ENCODE peak calls at places on chromosomes 1 and 21, in four cellular contexts. One of them, this sample, is unnamed.

GRCh38 chr1:42552636-42553035 is 89.5 kb downstream of the CCDC30 start:
- DNase-seq in esophagus muscularis mucosa: no peak
- DNase-seq in breast epithelium: no peak
- DNase-seq in prostate gland: no peak
- DNase-seq in this sample: no peak

GRCh38 chr21:44568667-44569556 is 4.6 kb upstream of the KRTAP10-4 start:
- DNase-seq in esophagus muscularis mucosa: peak
- DNase-seq in breast epithelium: peak
- DNase-seq in prostate gland: no peak
- DNase-seq in this sample: peak

GRCh38 chr1:115314765-115315164 is 23.3 kb downstream of the NGF start:
- DNase-seq in esophagus muscularis mucosa: no peak
- DNase-seq in breast epithelium: no peak
- DNase-seq in prostate gland: no peak
- DNase-seq in this sample: no peak

GRCh38 chr1:153968000-153968363 is 280 bp downstream of the CREB3L4 start:
- DNase-seq in esophagus muscularis mucosa: no peak
- DNase-seq in breast epithelium: peak
- DNase-seq in prostate gland: peak
- DNase-seq in this sample: no peak

GRCh38 chr1:214003233-214003632 is 15.5 kb downstream of the PROX1 start:
- DNase-seq in esophagus muscularis mucosa: peak
- DNase-seq in breast epithelium: no peak
- DNase-seq in prostate gland: no peak
- DNase-seq in this sample: no peak

GRCh38 chr1:179883739-179884138 is 1.7 kb downstream of the TOR1AIP1 start:
- DNase-seq in esophagus muscularis mucosa: no peak
- DNase-seq in breast epithelium: no peak
- DNase-seq in prostate gland: no peak
- DNase-seq in this sample: no peak

GRCh38 chr1:202998836-202999750 is 8.1 kb upstream of the TMEM183A start:
- DNase-seq in esophagus muscularis mucosa: no peak
- DNase-seq in breast epithelium: no peak
- DNase-seq in prostate gland: peak
- DNase-seq in this sample: no peak

GRCh38 chr1:119336738-119337315 is 31.8 kb upstream of the HAO2 start:
- DNase-seq in esophagus muscularis mucosa: no peak
- DNase-seq in breast epithelium: no peak
- DNase-seq in prostate gland: no peak
- DNase-seq in this sample: no peak

GRCh38 chr1:101485712-101486111 is 248.9 kb downstream of the S1PR1 start:
- DNase-seq in esophagus muscularis mucosa: no peak
- DNase-seq in breast epithelium: no peak
- DNase-seq in prostate gland: no peak
- DNase-seq in this sample: no peak

GRCh38 chr21:31909772-31910470 is 37.1 kb downstream of the HUNK start:
- DNase-seq in esophagus muscularis mucosa: no peak
- DNase-seq in breast epithelium: no peak
- DNase-seq in prostate gland: no peak
- DNase-seq in this sample: no peak

GRCh38 chr1:115459161-115459560 is 121.1 kb upstream of the NGF start:
- DNase-seq in esophagus muscularis mucosa: no peak
- DNase-seq in breast epithelium: no peak
- DNase-seq in prostate gland: no peak
- DNase-seq in this sample: no peak

GRCh38 chr1:235919797-235920475 is 53.2 kb upstream of the LYST start:
- DNase-seq in esophagus muscularis mucosa: no peak
- DNase-seq in breast epithelium: no peak
- DNase-seq in prostate gland: no peak
- DNase-seq in this sample: no peak

GRCh38 chr1:235918481-235918880 is 51.8 kb upstream of the LYST start:
- DNase-seq in esophagus muscularis mucosa: no peak
- DNase-seq in breast epithelium: no peak
- DNase-seq in prostate gland: no peak
- DNase-seq in this sample: no peak

GRCh38 chr1:235918032-235918431 is 51.3 kb upstream of the LYST start:
- DNase-seq in esophagus muscularis mucosa: no peak
- DNase-seq in breast epithelium: no peak
- DNase-seq in prostate gland: no peak
- DNase-seq in this sample: peak

GRCh38 chr1:235919127-235919796 is 52.6 kb upstream of the LYST start:
- DNase-seq in esophagus muscularis mucosa: no peak
- DNase-seq in breast epithelium: no peak
- DNase-seq in prostate gland: no peak
- DNase-seq in this sample: no peak

DNA sequence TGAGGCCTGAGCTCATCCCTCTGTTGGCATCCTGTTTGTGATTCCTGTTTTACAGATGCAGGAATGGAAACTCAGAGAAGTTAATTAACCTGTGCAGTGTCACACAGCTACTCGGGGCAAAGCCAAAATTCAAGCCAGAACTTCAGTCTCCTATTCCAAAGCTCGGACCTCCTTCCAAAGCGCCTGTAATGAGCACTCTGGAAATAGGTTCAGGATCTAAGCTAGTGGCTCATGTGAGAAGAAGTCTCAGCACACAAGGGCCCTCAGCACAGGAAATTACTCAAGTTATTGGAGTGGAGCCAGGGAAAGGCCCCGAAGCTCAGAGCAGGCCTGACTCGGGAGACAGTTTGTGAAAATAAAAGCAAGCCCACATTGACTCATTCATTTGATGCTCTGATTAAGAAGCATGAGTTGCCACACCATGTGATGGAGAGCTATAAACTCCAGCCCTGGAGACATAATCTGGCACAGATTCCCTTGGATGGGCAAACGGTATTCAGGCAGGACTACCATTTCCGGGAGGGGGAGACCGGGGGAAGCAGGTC is 50.6 kb upstream of the LYST start:
- DNase-seq in esophagus muscularis mucosa: peak
- DNase-seq in breast epithelium: peak
- DNase-seq in prostate gland: peak
- DNase-seq in this sample: peak
- TF ChIP-seq POLR2AphosphoS5 in esophagus muscularis mucosa: peak
- TF ChIP-seq POLR2AphosphoS5 in breast epithelium: peak
- TF ChIP-seq POLR2AphosphoS5 in prostate gland: peak
- TF ChIP-seq POLR2AphosphoS5 in this sample: peak

GRCh38 chr1:41280189-41281032 is 38.3 kb upstream of the SCMH1 start:
- DNase-seq in esophagus muscularis mucosa: no peak
- DNase-seq in breast epithelium: no peak
- DNase-seq in prostate gland: no peak
- DNase-seq in this sample: no peak
- TF ChIP-seq CTCF in esophagus muscularis mucosa: no peak
- TF ChIP-seq CTCF in breast epithelium: no peak
- TF ChIP-seq CTCF in prostate gland: no peak
- TF ChIP-seq CTCF in this sample: no peak

DNA sequence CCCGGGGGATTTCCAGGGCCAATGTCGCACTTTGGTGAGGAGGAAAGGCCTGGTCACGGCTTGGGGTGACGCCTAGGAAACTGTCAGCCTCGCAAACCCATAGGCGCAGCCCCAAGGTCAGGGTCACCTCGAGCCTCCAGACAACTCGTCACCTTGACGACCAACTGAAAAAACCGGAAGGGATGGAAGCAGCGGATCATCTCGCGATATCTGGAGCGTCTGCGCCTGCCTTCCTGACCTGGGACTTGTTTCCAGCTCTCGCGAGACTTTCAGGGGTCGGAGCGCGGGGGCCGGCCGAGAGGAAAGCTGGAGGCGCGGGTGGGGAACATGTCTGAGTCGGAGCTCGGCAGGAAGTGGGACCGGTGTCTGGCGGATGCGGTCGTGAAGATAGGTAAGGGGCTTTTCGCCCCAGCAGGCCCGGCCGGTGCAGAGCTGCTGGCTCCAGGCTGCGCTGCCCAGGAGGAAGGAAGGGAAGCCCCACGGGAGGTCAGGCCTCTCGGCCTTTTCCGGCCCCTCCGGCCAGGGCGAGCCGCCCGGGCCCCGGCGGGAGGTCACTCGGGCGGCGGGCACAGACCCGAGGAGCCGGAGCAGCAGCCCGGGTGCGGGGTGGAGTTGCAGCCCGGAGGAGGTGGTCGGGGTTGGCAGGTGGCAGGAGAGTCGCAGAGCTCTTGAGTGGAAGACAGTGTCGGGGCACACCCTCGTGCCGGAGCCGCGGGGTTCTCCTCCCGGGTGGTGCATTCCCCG is 47.2 kb upstream of the NBL1 start:
- DNase-seq in esophagus muscularis mucosa: peak
- DNase-seq in breast epithelium: peak
- DNase-seq in prostate gland: peak
- DNase-seq in this sample: peak
- TF ChIP-seq POLR2AphosphoS5 in esophagus muscularis mucosa: peak
- TF ChIP-seq POLR2AphosphoS5 in breast epithelium: peak
- TF ChIP-seq POLR2AphosphoS5 in prostate gland: peak
- TF ChIP-seq POLR2AphosphoS5 in this sample: peak

DNA sequence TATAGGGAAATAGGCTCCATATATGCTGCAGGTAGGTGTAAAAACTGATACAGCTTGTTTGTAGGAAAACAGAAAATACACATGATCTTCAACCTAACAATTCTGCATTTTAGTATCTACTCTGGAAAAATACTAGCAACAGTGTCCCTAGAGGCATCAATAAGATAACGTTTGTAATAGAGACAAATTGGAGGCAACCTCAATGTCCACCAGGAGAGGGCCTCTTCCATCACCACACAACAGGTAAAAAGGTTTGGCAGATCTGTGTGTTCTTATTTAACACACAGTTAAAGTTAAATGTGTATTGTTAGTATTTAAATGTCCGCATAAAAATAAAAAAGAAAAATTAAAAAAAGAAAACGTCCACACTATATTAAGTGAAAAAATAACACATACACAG is 5.4 kb downstream of the EIF2D start:
- DNase-seq in esophagus muscularis mucosa: no peak
- DNase-seq in breast epithelium: no peak
- DNase-seq in prostate gland: no peak
- DNase-seq in this sample: no peak
- TF ChIP-seq CTCF in esophagus muscularis mucosa: no peak
- TF ChIP-seq CTCF in breast epithelium: no peak
- TF ChIP-seq CTCF in prostate gland: peak
- TF ChIP-seq CTCF in this sample: no peak

GRCh38 chr1:192552619-192553225 is 22.9 kb upstream of the RGS1 start:
- DNase-seq in esophagus muscularis mucosa: no peak
- DNase-seq in breast epithelium: no peak
- DNase-seq in prostate gland: no peak
- DNase-seq in this sample: no peak

GRCh38 chr1:192546596-192547199 is 28.9 kb upstream of the RGS1 start:
- DNase-seq in esophagus muscularis mucosa: no peak
- DNase-seq in breast epithelium: no peak
- DNase-seq in prostate gland: no peak
- DNase-seq in this sample: no peak

GRCh38 chr1:192554904-192555303 is 20.7 kb upstream of the RGS1 start:
- DNase-seq in esophagus muscularis mucosa: no peak
- DNase-seq in breast epithelium: no peak
- DNase-seq in prostate gland: no peak
- DNase-seq in this sample: no peak

GRCh38 chr1:192553741-192554140 is 21.8 kb upstream of the RGS1 start:
- DNase-seq in esophagus muscularis mucosa: no peak
- DNase-seq in breast epithelium: no peak
- DNase-seq in prostate gland: no peak
- DNase-seq in this sample: no peak

DNA sequence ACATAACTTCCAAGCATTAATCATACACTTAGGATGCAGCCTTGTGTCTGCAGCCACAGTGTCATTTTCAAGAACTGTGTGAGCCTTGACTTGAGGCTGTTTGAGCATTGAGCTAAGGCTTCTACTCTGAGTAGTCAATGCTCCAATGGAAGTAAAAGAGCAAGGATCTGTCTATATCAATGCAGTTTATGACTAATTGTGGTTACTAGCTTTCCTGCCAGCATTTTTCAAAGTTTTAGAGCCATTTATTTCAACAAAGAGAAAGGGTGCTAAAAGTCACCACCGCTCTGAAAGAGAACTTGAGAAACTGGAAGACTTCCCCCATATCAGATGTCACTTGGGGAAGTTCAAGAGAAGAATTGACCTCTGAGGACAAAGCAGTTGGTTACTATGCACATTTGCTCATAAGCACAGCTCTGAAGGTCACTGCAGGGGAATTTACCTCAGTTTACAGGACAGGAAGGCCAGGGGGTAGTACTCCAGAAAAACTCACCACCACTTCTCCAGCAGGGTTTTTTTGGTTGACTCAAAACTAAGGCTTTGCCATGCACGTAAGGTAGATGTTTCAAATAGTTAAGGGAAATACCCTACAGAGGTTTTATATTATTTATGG is 24.5 kb upstream of the RGS1 start:
- DNase-seq in esophagus muscularis mucosa: no peak
- DNase-seq in breast epithelium: no peak
- DNase-seq in prostate gland: no peak
- DNase-seq in this sample: no peak
- TF ChIP-seq POLR2AphosphoS5 in esophagus muscularis mucosa: no peak
- TF ChIP-seq POLR2AphosphoS5 in breast epithelium: no peak
- TF ChIP-seq POLR2AphosphoS5 in prostate gland: no peak
- TF ChIP-seq POLR2AphosphoS5 in this sample: no peak

GRCh38 chr1:77991638-77992037 is 12.8 kb upstream of the FUBP1 start:
- DNase-seq in esophagus muscularis mucosa: no peak
- DNase-seq in breast epithelium: no peak
- DNase-seq in prostate gland: no peak
- DNase-seq in this sample: no peak
- TF ChIP-seq CTCF in esophagus muscularis mucosa: no peak
- TF ChIP-seq CTCF in breast epithelium: no peak
- TF ChIP-seq CTCF in prostate gland: no peak
- TF ChIP-seq CTCF in this sample: no peak